ENCODE peak calls at places on chromosomes 13 and 19, in five cellular contexts. O, S, K, F and H are unnamed samples.

GRCh38 chr13:75636339-75637095 is 387 bp downstream of the LMO7 start:
- DNase-seq in K (peak; percentile 79), O (peak; percentile 43), F (peak; percentile 54), S (peak; percentile 36), H (peak; percentile 58)

GRCh38 chr13:46622918-46623256 is 69.9 kb downstream of the LRCH1 start:
- DNase-seq in S (peak; percentile 25), O (peak; percentile 73), K (peak; percentile 94), F (no peak), H (peak; percentile 25)

GRCh38 chr19:33251526-33252090 is 26.0 kb upstream of the SLC7A10 start:
- DNase-seq in O (no peak), S (no peak), F (no peak), K (no peak), H (no peak)

GRCh38 chr13:94121686-94122085 is 357.8 kb downstream of the DCT start:
- DNase-seq in F (no peak), K (peak; percentile 67), O (no peak), S (peak; percentile 32), H (no peak)

GRCh38 chr13:98921786-98922185 is 56.1 kb downstream of the DOCK9 start:
- DNase-seq in F (no peak), S (no peak), K (no peak), O (no peak), H (no peak)

GRCh38 chr19:16584825-16585801 is 12.9 kb upstream of the SLC35E1 start:
- DNase-seq in K (peak; percentile 34), S (no peak), O (no peak), F (peak; percentile 35), H (peak; percentile 41)

GRCh38 chr13:71865858-71866172 is 1.2 kb downstream of the DACH1 start:
- DNase-seq in K (no peak), F (no peak), S (no peak), O (no peak), H (no peak)

GRCh38 chr13:73064991-73065390 is 6.2 kb downstream of the KLF5 start:
- DNase-seq in S (no peak), F (no peak), O (no peak), K (no peak), H (no peak)

GRCh38 chr13:99356216-99357089 is 49.3 kb upstream of the GPR183 start:
- DNase-seq in O (no peak), S (no peak), F (peak; percentile 87), K (peak; percentile 17), H (peak; percentile 38)

GRCh38 chr13:97266328-97266727 is 44.2 kb downstream of the MBNL2 start:
- DNase-seq in F (no peak), K (no peak), S (no peak), O (no peak), H (no peak)

GRCh38 chr19:1357695-1358094 is 26.0 kb upstream of the NDUFS7 start:
- DNase-seq in O (no peak), F (no peak), S (no peak), K (no peak), H (no peak)

GRCh38 chr13:36518707-36519106 is 86.4 kb downstream of the CCNA1 start:
- DNase-seq in F (no peak), O (no peak), K (no peak), S (no peak), H (no peak)

GRCh38 chr13:95456837-95457236 is 95.7 kb upstream of the CLDN10 start:
- DNase-seq in O (no peak), S (no peak), F (no peak), K (no peak), H (no peak)

GRCh38 chr13:102555914-102556553 is 40.8 kb upstream of the TPP2 start:
- DNase-seq in O (peak; percentile 30), F (peak; percentile 65), S (peak; percentile 56), K (peak; percentile 63), H (peak; percentile 14)

GRCh38 chr19:1455336-1456120 is 5.6 kb downstream of the APC2 start:
- DNase-seq in K (peak; percentile 77), F (peak; percentile 94), O (peak; percentile 46), S (peak; percentile 85), H (peak; percentile 95)

DNA sequence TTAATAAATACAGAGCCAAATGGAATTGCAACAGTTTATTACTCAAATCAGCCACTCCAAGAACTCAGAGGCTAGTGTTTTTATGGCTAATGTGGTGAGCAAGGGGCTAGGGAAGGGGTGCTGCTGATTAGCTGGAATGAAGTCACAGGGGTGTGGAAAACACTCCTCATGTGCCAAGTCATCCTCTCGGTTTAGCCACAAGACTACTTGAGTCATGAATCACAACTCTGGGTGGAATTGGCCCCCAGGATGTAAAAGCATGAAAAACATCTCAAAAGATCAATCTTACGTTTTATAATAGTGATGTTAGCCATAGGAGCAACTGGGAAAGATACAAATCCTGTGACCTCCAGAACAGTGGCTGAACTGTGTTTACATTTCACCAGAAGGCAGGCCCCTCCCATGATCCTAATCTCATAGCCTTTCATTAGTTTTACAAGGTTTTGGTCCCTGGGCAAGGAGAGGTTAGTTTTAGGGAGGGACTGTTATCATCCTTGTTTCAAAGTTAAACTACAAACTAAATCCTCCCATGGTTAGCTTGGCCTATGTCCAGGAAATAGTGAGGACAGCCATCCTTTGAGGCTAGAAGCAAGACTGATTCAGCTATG is 2020.1 kb upstream of the PCDH20 start:
- DNase-seq in K (peak; percentile 51), F (no peak), S (peak; percentile 73), O (peak; percentile 8), H (no peak)
- TF ChIP-seq EZH2phosphoT487 in K (no peak), F (no peak), S (no peak), O (no peak), H (no peak)

GRCh38 chr13:41696163-41697003 is 239.0 kb downstream of the RGCC start:
- DNase-seq in O (peak; percentile 60), F (no peak), S (peak; percentile 80), K (peak; percentile 85), H (peak; percentile 14)

GRCh38 chr13:41694902-41695301 is 237.6 kb downstream of the RGCC start:
- DNase-seq in F (no peak), K (peak; percentile 97), O (peak; percentile 78), S (peak; percentile 87), H (peak; percentile 45)

GRCh38 chr13:41697578-41697977 is 240.2 kb downstream of the RGCC start:
- DNase-seq in K (no peak), O (no peak), F (no peak), S (no peak), H (no peak)

GRCh38 chr13:41700790-41701310 is 243.5 kb downstream of the RGCC start:
- DNase-seq in S (peak; percentile 85), F (no peak), O (peak; percentile 35), K (peak; percentile 82), H (no peak)

DNA sequence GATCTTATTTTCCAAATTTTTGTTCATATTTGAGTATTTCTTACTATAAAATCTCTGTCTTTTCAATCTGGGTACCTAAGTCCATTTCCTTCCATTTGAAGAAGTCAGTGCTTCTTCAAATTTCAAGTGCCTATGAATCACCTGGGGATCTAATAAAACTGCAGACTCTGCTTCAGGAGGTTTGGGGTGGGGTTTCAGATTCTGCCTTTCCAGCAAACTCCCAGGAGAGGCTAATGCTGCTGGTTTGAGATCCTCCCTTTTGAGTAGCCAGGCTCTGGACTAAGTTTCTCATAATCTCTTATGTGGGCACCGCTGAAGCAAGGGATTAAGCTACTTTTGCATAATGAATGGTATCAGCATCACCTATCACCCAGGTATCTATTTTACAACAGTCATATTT is 242.4 kb downstream of the RGCC start:
- DNase-seq in K (no peak), O (no peak), F (no peak), S (peak; percentile 59), H (no peak)
- TF ChIP-seq EZH2phosphoT487 in K (no peak), O (no peak), F (no peak), S (no peak), H (no peak)

DNA sequence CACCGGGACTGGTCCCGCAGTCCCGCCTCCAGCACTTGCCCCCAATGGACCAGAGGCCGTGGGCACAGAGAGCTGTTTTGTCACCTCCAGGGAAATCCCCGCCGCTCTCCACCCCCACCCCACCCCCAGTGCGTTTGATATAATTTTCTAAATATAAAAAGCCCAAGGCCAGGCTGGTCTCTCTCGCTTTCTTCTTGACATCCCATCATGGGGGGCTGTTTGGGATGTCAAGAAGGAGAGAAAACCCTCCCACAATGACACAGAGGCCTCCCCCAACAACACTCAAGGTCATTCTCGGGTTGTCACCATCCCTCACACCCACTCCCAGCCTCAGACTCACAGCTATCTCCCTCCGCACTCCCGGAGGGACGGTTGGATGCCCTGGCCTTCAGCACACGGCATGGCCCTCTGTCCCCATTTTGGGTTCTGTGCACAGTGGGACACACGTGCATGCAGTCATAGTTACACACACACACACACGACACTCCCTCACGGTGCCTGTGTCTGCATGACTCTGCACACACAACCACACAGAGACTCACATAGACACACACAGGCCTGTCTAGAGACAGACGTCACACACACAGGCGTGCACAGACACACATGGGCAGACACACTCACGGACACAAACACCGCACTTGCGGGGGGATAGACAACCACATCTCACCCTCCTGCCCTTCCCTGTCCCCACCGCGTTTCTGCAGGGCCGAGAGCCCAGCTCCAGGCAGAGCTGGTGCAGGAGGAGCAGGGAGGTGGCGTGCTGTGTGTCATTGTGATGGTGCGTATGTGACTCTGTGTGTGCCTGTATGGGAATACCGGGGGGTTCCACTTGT is 4.8 kb upstream of the NFIC start:
- DNase-seq in O (no peak), F (no peak), K (no peak), S (no peak), H (no peak)
- TF ChIP-seq EZH2phosphoT487 in O (no peak), F (no peak), K (no peak), S (no peak), H (no peak)

DNA sequence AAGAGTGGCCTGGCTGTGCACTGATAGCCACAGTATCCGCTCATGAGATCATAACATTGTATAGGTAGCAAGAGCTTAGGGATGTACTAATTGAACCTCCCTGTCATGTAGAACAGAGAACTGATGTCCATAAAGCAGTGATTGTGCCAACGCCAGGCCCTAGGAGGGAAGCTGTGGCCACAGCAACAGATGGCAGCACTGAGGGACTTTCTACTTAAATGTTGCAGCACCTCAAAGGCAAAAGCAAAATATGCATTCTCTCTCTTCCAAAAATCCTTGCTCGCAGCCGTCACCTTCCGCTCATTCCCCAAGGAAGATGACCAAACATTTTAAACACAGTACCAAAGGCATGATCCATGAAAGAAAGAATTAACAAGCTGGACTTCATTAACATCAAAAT is 32.3 kb downstream of the COL4A1 start:
- DNase-seq in K (peak; percentile 18), O (no peak), S (peak; percentile 3), F (no peak), H (no peak)
- TF ChIP-seq EZH2phosphoT487 in K (no peak), O (no peak), S (no peak), F (no peak), H (no peak)

GRCh38 chr19:53041366-53041765 is 3.2 kb upstream of the ERVV-2 start:
- DNase-seq in K (no peak), O (no peak), F (no peak), S (no peak), H (no peak)
- TF ChIP-seq EZH2phosphoT487 in K (no peak), O (no peak), F (no peak), S (no peak), H (no peak)

GRCh38 chr13:90105276-90105675 is 1242.2 kb upstream of the MIR17HG start:
- DNase-seq in K (peak; percentile 84), S (peak; percentile 85), O (no peak), F (no peak), H (no peak)
- TF ChIP-seq EZH2phosphoT487 in K (no peak), S (no peak), O (no peak), F (no peak), H (no peak)